ENCODE peak calls at places on chromosomes 2 and 18, in four cellular contexts. Q, G, R and L are unnamed samples.

GRCh38 chr2:177525351-177525750 is 132.8 kb downstream of the AGPS start:
- DNase-seq in Q (no peak), G (no peak), R (peak), L (no peak)

GRCh38 chr2:1651131-1652066 is 92.9 kb downstream of the PXDN start:
- DNase-seq in Q (no peak), G (no peak), R (no peak), L (no peak)

GRCh38 chr2:205477016-205477705 is 205.1 kb upstream of the NRP2 start:
- DNase-seq in Q (no peak), G (no peak), R (peak), L (peak)

GRCh38 chr2:199662245-199662644 is 188.7 kb downstream of the FTCDNL1 start:
- DNase-seq in Q (no peak), G (no peak), R (no peak), L (no peak)

GRCh38 chr2:128374001-128374710 is 55.5 kb upstream of the HS6ST1 start:
- DNase-seq in Q (no peak), G (no peak), R (peak), L (no peak)

GRCh38 chr2:159130302-159130701 is 156.2 kb downstream of the WDSUB1 start:
- DNase-seq in Q (no peak), G (peak), R (no peak), L (no peak)

GRCh38 chr2:188294547-188294946 is 2.9 kb downstream of the GULP1 start:
- DNase-seq in Q (no peak), G (no peak), R (peak), L (no peak)

GRCh38 chr2:215611609-215612386 is 175.9 kb upstream of the FN1 start:
- DNase-seq in Q (no peak), G (no peak), R (no peak), L (no peak)

GRCh38 chr2:178943745-178944144 is 106.2 kb downstream of the CCDC141 start:
- DNase-seq in Q (no peak), G (no peak), R (no peak), L (no peak)

GRCh38 chr2:224982910-224983688 is 59.2 kb downstream of the DOCK10 start:
- DNase-seq in Q (peak), G (no peak), R (peak), L (no peak)

GRCh38 chr2:223668302-223668998 is 66.3 kb upstream of the SCG2 start:
- DNase-seq in Q (no peak), G (no peak), R (peak), L (no peak)

GRCh38 chr2:186820303-186820702 is 28.7 kb downstream of the ZSWIM2 start:
- DNase-seq in Q (no peak), G (no peak), R (peak), L (no peak)

GRCh38 chr2:27445615-27446014 is 3.4 kb downstream of the KRTCAP3 start:
- DNase-seq in Q (no peak), G (no peak), R (no peak), L (no peak)

GRCh38 chr2:228321019-228321418 is 139.5 kb upstream of the SPHKAP start:
- DNase-seq in Q (no peak), G (no peak), R (no peak), L (no peak)

GRCh38 chr2:16014041-16014787 is 73.9 kb downstream of the MYCN start:
- DNase-seq in Q (no peak), G (no peak), R (no peak), L (no peak)

GRCh38 chr2:133884739-133885381 is 316.6 kb upstream of the NCKAP5 start:
- DNase-seq in Q (no peak), G (no peak), R (peak), L (no peak)

GRCh38 chr2:241818229-241818942 is 9.4 kb downstream of the NEU4 start:
- DNase-seq in Q (no peak), G (no peak), R (no peak), L (no peak)
- TF ChIP-seq ELK1 in Q (no peak), G (no peak), R (no peak), L (no peak)

DNA sequence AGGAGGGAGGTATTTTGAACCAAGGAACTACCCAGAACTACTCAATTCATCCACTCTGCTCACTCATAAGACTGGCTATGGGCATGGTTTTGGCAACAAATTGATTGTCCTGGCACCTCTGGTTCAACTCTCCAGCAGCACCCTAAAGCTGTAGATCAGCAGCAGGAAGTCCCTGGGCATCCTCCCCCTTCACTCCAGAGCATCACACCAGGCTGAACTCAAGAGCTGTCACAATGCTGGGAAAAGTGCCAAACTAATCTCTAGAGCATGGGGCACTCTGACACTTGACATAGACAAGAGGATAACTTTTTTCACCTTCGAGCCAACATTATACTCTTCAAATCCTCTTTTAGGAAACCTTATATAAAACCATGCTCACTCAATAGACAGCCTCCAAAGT is 154.1 kb upstream of the RBBP8 start:
- DNase-seq in Q (no peak), G (no peak), R (no peak), L (no peak)
- TF ChIP-seq ELK1 in Q (no peak), G (no peak), R (no peak), L (no peak)

DNA sequence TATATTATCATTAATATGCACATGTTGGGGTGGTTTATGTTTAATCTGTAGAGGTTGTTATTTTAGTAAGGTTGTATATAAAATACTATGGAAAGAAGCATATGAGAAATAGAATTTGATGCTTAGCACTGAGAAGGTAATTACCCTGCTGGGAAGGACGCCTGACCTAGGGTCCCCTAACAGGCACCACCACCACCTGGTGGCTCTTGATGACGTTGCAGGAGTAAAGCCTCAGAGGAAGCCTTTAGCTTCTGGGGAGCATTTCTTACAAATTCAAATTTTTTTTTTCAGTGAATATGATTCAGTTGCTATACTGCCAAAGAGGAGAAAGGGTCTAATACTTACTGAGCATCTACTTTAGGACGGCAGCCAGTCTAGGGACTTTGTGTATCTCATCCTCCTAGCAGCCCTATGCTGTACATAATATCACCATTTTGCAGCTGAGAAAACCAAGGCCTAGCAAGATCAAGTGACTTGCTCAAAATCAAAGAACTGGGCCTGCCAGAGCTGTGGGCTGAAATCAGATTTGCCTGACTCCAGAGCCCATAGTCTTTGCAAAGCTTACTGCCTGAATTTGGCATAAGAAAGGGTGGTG is 78.7 kb upstream of the GAREM1 start:
- DNase-seq in Q (no peak), G (peak), R (peak), L (peak)
- TF ChIP-seq ELK1 in Q (no peak), G (no peak), R (no peak), L (no peak)

GRCh38 chr2:140865851-140866250 is 1265.0 kb downstream of the LRP1B start:
- DNase-seq in Q (no peak), G (no peak), R (no peak), L (no peak)
- TF ChIP-seq ELK1 in Q (no peak), G (no peak), R (no peak), L (no peak)

GRCh38 chr2:21423854-21424253 is 300.1 kb downstream of the TDRD15 start:
- DNase-seq in Q (no peak), G (no peak), R (peak), L (no peak)

GRCh38 chr2:21418456-21418855 is 294.7 kb downstream of the TDRD15 start:
- DNase-seq in Q (no peak), G (no peak), R (peak), L (no peak)

GRCh38 chr2:21422050-21422449 is 298.3 kb downstream of the TDRD15 start:
- DNase-seq in Q (no peak), G (peak), R (peak), L (no peak)

GRCh38 chr2:21424375-21424774 is 300.6 kb downstream of the TDRD15 start:
- DNase-seq in Q (no peak), G (no peak), R (no peak), L (no peak)

DNA sequence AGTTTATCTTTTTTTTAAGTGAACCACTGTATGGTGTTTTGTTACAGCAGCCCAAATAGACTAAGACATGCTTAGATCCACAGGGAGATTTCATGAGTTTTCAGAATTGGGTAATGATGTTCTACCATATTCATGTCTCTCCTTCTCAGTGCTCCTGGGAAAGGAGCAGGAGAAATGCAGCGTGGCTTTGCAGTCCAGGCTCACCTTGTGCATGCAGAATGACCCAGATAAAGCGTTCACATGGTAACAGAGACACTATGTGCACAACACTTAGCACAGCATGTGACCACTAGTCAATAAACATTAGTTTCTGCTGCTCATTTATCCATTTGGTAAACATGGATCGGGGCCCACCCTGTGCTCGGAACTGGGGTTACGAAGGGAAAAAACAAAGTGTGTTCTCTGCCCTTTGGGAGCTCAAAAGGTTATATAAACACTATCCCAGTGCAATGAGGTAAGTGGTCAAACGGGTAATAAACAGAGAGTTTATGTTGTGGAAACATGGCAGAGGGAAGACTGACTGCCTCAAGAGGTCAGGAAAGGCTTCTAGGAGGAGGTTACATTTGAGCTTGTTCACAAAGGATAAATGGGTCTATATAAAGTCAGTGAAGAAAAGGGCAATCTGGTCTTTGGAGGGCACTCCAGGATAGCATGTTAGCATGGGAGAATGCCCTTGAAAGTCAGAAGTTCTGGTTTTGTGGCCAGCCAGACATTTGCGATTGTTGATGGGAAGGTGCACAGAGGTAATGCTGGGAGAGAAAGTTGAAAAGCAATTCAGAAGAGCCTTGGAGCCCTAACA is 299.2 kb downstream of the TDRD15 start:
- DNase-seq in Q (no peak), G (no peak), R (no peak), L (no peak)
- TF ChIP-seq ELK1 in Q (no peak), G (no peak), R (no peak), L (no peak)

GRCh38 chr18:49098386-49098785 is 147.6 kb upstream of the SMAD7 start:
- DNase-seq in Q (no peak), G (no peak), R (no peak), L (no peak)

GRCh38 chr18:49094979-49095632 is 144.3 kb upstream of the SMAD7 start:
- DNase-seq in Q (no peak), G (no peak), R (peak), L (no peak)

GRCh38 chr18:49090901-49091300 is 140.1 kb upstream of the SMAD7 start:
- DNase-seq in Q (no peak), G (no peak), R (no peak), L (no peak)

GRCh38 chr18:49096021-49096420 is 145.3 kb upstream of the SMAD7 start:
- DNase-seq in Q (no peak), G (no peak), R (no peak), L (no peak)

DNA sequence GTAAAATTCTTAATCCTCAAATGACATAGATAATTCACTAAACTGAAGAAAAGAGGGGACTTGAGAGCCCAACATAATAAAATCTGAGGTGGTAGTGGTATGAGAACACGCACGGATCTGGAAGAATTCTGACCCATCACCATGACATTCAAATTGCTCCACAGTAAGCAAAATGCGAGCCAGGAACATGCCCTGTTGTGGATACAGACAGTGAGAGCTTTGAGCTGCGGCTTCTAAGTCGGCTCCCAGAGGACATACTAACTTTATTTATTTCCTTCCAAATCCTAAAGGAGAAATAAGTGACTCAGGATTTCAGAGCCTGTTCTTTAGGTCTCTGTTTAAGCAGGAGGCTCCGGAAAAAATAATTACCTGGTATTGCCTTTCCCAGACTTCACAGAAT is 143.4 kb upstream of the SMAD7 start:
- DNase-seq in Q (no peak), G (no peak), R (peak), L (no peak)
- TF ChIP-seq ELK1 in Q (no peak), G (no peak), R (no peak), L (no peak)

GRCh38 chr2:226732478-226733188 is 67.0 kb downstream of the IRS1 start:
- DNase-seq in Q (no peak), G (no peak), R (no peak), L (no peak)

GRCh38 chr2:226730487-226730886 is 69.1 kb downstream of the IRS1 start:
- DNase-seq in Q (no peak), G (no peak), R (peak), L (peak)

GRCh38 chr2:226726546-226726945 is 73.1 kb downstream of the IRS1 start:
- DNase-seq in Q (no peak), G (no peak), R (peak), L (no peak)

GRCh38 chr2:226727251-226727650 is 72.4 kb downstream of the IRS1 start:
- DNase-seq in Q (no peak), G (no peak), R (no peak), L (no peak)

DNA sequence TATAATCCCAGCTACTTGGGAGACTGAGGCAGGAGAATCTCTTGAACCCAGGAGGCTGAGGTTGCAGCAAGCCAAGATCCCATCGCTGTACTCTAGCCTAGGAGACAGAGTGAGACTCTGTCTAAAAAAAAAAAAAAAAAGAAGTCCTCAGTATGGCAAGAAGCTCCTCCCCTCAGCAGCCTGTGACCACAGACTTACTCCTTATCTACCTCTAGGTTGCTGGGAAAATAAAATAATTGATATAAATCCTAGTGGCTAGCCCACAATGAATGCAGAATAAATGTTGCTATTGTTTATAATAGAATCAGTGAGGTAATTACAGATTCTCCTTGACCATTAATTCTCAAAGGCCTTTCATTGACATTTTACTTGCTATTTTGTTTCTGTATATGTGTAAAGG is 70.6 kb downstream of the IRS1 start:
- DNase-seq in Q (no peak), G (no peak), R (peak), L (no peak)
- TF ChIP-seq ELK1 in Q (no peak), G (no peak), R (no peak), L (no peak)

DNA sequence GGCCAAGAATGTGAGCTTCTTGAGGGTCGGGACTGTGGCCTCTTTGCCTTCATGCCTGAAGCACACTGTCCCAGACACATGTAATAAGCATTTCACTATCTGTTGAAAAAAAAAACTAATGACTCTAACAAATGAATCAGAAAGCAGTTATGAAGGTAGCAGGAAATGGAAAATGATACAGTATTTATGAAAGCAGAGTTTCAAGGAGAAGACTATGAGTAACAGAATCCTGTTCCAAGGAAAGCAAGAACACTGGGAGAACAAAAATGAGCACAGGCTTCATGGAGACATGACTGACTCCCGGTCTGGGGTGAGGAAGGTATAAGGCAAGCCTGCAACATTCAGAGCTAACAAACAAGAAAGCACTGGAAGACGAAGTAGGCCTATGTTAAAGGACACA is 190.8 kb downstream of the RNF152 start:
- DNase-seq in Q (no peak), G (no peak), R (peak), L (no peak)
- TF ChIP-seq ELK1 in Q (no peak), G (no peak), R (no peak), L (no peak)

GRCh38 chr2:109030870-109031480 is 42.0 kb upstream of the EDAR start:
- DNase-seq in Q (no peak), G (peak), R (no peak), L (no peak)

GRCh38 chr2:109029444-109030193 is 40.6 kb upstream of the EDAR start:
- DNase-seq in Q (no peak), G (no peak), R (no peak), L (no peak)

GRCh38 chr2:109033171-109033570 is 44.2 kb upstream of the EDAR start:
- DNase-seq in Q (no peak), G (no peak), R (no peak), L (no peak)

GRCh38 chr2:109031481-109032228 is 42.6 kb upstream of the EDAR start:
- DNase-seq in Q (no peak), G (peak), R (peak), L (peak)

GRCh38 chr2:109032229-109032800 is 43.3 kb upstream of the EDAR start:
- DNase-seq in Q (no peak), G (no peak), R (no peak), L (no peak)
- TF ChIP-seq ELK1 in Q (no peak), G (no peak), R (no peak), L (no peak)

GRCh38 chr2:85724731-85725181 is 29.0 kb upstream of the ATOH8 start:
- DNase-seq in Q (no peak), G (no peak), R (no peak), L (no peak)

GRCh38 chr2:85727798-85728197 is 26.0 kb upstream of the ATOH8 start:
- DNase-seq in Q (no peak), G (no peak), R (no peak), L (no peak)

GRCh38 chr2:85728342-85728741 is 25.4 kb upstream of the ATOH8 start:
- DNase-seq in Q (no peak), G (no peak), R (no peak), L (no peak)

GRCh38 chr2:85723707-85724360 is 29.7 kb downstream of the GNLY start:
- DNase-seq in Q (no peak), G (no peak), R (peak), L (no peak)

GRCh38 chr2:85725451-85725850 is 28.3 kb upstream of the ATOH8 start:
- DNase-seq in Q (no peak), G (no peak), R (no peak), L (no peak)
- TF ChIP-seq ELK1 in Q (no peak), G (no peak), R (no peak), L (no peak)